ENCODE peak calls at places on chromosomes 4 and X, in five cellular contexts. Q, V, K, D and Z are unnamed samples.

GRCh38 chrX:111123606-111124179 is 27.7 kb downstream of the PAK3 start:
- DNase-seq in Q (no peak), V (no peak), K (no peak), D (no peak), Z (no peak)

GRCh38 chr4:8046925-8047541 is 107.4 kb upstream of the AFAP1 start:
- DNase-seq in Q (no peak), V (peak; percentile 7), K (no peak), D (no peak), Z (no peak)

GRCh38 chrX:69066966-69067525 is 98.2 kb downstream of the PJA1 start:
- DNase-seq in Q (no peak), V (no peak), K (peak; percentile 4), D (no peak), Z (no peak)

GRCh38 chr4:145315828-145316227 is 135.4 kb upstream of the OTUD4 start:
- DNase-seq in Q (no peak), V (no peak), K (no peak), D (no peak), Z (no peak)

GRCh38 chr4:77859256-77859655 is 3.4 kb upstream of the MRPL1 start:
- DNase-seq in Q (no peak), V (no peak), K (no peak), D (no peak), Z (no peak)

GRCh38 chr4:167897116-167897515 is 195.2 kb upstream of the ANXA10 start:
- DNase-seq in Q (no peak), V (no peak), K (no peak), D (no peak), Z (no peak)

GRCh38 chr4:26476545-26476944 is 13.7 kb downstream of the CCKAR start:
- DNase-seq in Q (no peak), V (no peak), K (no peak), D (no peak), Z (no peak)

GRCh38 chrX:137194164-137194563 is 160.4 kb upstream of the GPR101 start:
- DNase-seq in Q (peak; percentile 26), V (no peak), K (no peak), D (peak; percentile 1), Z (peak; percentile 6)

GRCh38 chrX:79524642-79525041 is 157.5 kb upstream of the ITM2A start:
- DNase-seq in Q (no peak), V (no peak), K (no peak), D (peak; percentile 6), Z (no peak)

GRCh38 chr4:14379148-14379547 is 623.1 kb upstream of the CPEB2 start:
- DNase-seq in Q (no peak), V (no peak), K (no peak), D (no peak), Z (no peak)

GRCh38 chrX:134025986-134026731 is 40.8 kb upstream of the GPC3 start:
- DNase-seq in Q (no peak), V (no peak), K (no peak), D (no peak), Z (no peak)

GRCh38 chr4:7716322-7716721 is 223.3 kb downstream of the AFAP1 start:
- DNase-seq in Q (no peak), V (no peak), K (no peak), D (no peak), Z (no peak)

GRCh38 chr4:41613782-41614181 is 75.8 kb downstream of the LIMCH1 start:
- DNase-seq in Q (no peak), V (no peak), K (no peak), D (no peak), Z (no peak)

GRCh38 chr4:48546336-48546735 is 56.3 kb downstream of the ZAR1 start:
- DNase-seq in Q (peak; percentile 30), V (no peak), K (no peak), D (peak; percentile 25), Z (peak; percentile 28)

GRCh38 chrX:108731144-108731543 is 5.2 kb downstream of the IRS4 start:
- DNase-seq in Q (no peak), V (no peak), K (no peak), D (no peak), Z (no peak)

GRCh38 chr4:105352826-105353225 is 121.0 kb downstream of the PPA2 start:
- DNase-seq in Q (no peak), V (no peak), K (no peak), D (peak; percentile 32), Z (no peak)

GRCh38 chr4:30056016-30056415 is 664.2 kb upstream of the PCDH7 start:
- DNase-seq in Q (no peak), V (no peak), K (no peak), D (no peak), Z (no peak)

GRCh38 chr4:181281451-181281850 is 961.8 kb upstream of the TENM3 start:
- DNase-seq in Q (no peak), V (no peak), K (no peak), D (no peak), Z (no peak)

GRCh38 chr4:83132065-83132464 is 17.5 kb upstream of the PLAC8 start:
- DNase-seq in Q (no peak), V (no peak), K (no peak), D (no peak), Z (no peak)

GRCh38 chr4:166091914-166092510 is 219.0 kb downstream of the TLL1 start:
- DNase-seq in Q (peak; percentile 44), V (no peak), K (no peak), D (peak; percentile 18), Z (peak; percentile 38)

GRCh38 chr4:151226004-151226932 is 50.7 kb upstream of the PRSS48 start:
- DNase-seq in Q (no peak), V (no peak), K (no peak), D (no peak), Z (no peak)

GRCh38 chr4:108492816-108493595 is 127.4 kb upstream of the RPL34 start:
- DNase-seq in Q (no peak), V (peak; percentile 5), K (no peak), D (no peak), Z (no peak)